ENCODE peak calls at places on chromosomes 12 and 14, in seven cellular contexts. N is PC-3, Y is IMR-90, U is SK-N-SH, L is GM23338, X is GM23248, I is mesenchymal stem cell. R is an unnamed sample. For H3K4me1 and H3K36me3, the result is how much of the 10 kb centered on the place peaks cover.

GRCh38 chr12:79655036-79655435 is 35.7 kb downstream of the PAWR start:
- DNase-seq in I (no peak), N (no peak), Y (no peak), X (no peak), U (no peak), L (peak), R (no peak)

GRCh38 chr12:127260959-127261358 is 1006.0 kb upstream of the TMEM132C start:
- DNase-seq in I (no peak), N (no peak), X (peak), U (no peak), L (no peak), Y (peak), R (peak)

GRCh38 chr14:55580401-55581010 is 499 bp downstream of the KTN1 start:
- DNase-seq in N (peak), U (peak), I (peak), L (peak), Y (no peak), X (peak), R (no peak)

GRCh38 chr14:44287858-44288257 is 219.2 kb downstream of the FSCB start:
- DNase-seq in Y (no peak), X (no peak), I (no peak), U (no peak), L (no peak), N (no peak), R (no peak)

GRCh38 chr12:25313591-25313990 is 62.9 kb upstream of the KRAS start:
- DNase-seq in L (no peak), X (peak), Y (peak), U (no peak), N (peak), I (peak), R (peak)

GRCh38 chr12:97169922-97170321 is 262.9 kb downstream of the NEDD1 start:
- DNase-seq in Y (no peak), L (no peak), X (no peak), N (no peak), I (no peak), U (peak), R (no peak)

GRCh38 chr12:13362260-13362841 is 165.8 kb downstream of the EMP1 start:
- DNase-seq in L (peak), U (peak), Y (peak), I (peak), X (peak), N (peak), R (peak)

GRCh38 chr12:78820946-78821345 is 43.6 kb upstream of the SYT1 start:
- DNase-seq in L (no peak), I (no peak), U (no peak), Y (no peak), N (no peak), X (no peak), R (no peak)

GRCh38 chr12:53967451-53968059 is 5.4 kb upstream of the HOXC11 start:
- DNase-seq in N (no peak), L (no peak), I (no peak), X (no peak), Y (no peak), U (no peak), R (no peak)

GRCh38 chr12:95763809-95764253 is 26.7 kb downstream of the NTN4 start:
- DNase-seq in Y (peak), N (peak), X (peak), U (no peak), I (peak), L (no peak), R (peak)

GRCh38 chr12:111596985-111597730 is 2.0 kb downstream of the ATXN2 start:
- DNase-seq in U (peak), I (peak), N (peak), X (peak), Y (peak), L (peak), R (peak)

GRCh38 chr12:74791365-74791764 is 253.7 kb downstream of the ATXN7L3B start:
- DNase-seq in U (no peak), Y (no peak), X (no peak), L (peak), N (no peak), I (no peak), R (peak)

GRCh38 chr14:43894534-43894933 is 612.5 kb downstream of the FSCB start:
- DNase-seq in Y (peak), U (peak), L (peak), I (peak), N (peak), X (peak), R (peak)

GRCh38 chr12:4707306-4707705 is 12.9 kb upstream of the GALNT8 start:
- DNase-seq in X (no peak), I (no peak), N (no peak), Y (no peak), U (no peak), L (no peak), R (no peak)

GRCh38 chr14:80491131-80491530 is 279.8 kb upstream of the DIO2 start:
- DNase-seq in Y (peak), U (no peak), X (peak), I (peak), L (peak), N (no peak), R (peak)

GRCh38 chr12:53674977-53675700 is 744 bp downstream of the ATP5MC2 start:
- DNase-seq in U (no peak), I (no peak), N (peak), Y (no peak), L (no peak), X (peak), R (no peak)

GRCh38 chr12:49461221-49461620 is 77.6 kb upstream of the KCNH3 start:
- DNase-seq in U (no peak), Y (no peak), L (no peak), X (no peak), I (no peak), N (no peak), R (no peak)

GRCh38 chr12:49019435-49020317 is 1.1 kb upstream of the PRKAG1 start:
- DNase-seq in N (peak), X (peak), Y (peak), U (peak), I (peak), L (peak), R (peak)

GRCh38 chr14:69395929-69396328 is 2.2 kb downstream of the ERH start:
- DNase-seq in I (no peak), Y (no peak), L (no peak), N (no peak), X (peak), U (no peak), R (peak)
- H3K4me1 ChIP-seq in I (under half), Y (under half), L (under half), N (under half), X (under half), U (under half), R (under half)

GRCh38 chr14:20477211-20477876 is 8.1 kb downstream of the PNP start:
- DNase-seq in N (no peak), X (peak), L (no peak), U (peak), I (peak), Y (peak), R (peak)
- H3K36me3 ChIP-seq in N (half or more), X (under half), L (under half), U (under half), I (under half), Y (under half), R (under half)

GRCh38 chr12:9911708-9912107 is 20.5 kb downstream of the CLEC2A start:
- DNase-seq in N (no peak), U (no peak), Y (no peak), L (no peak), I (no peak), X (no peak), R (no peak)
- H2AFZ ChIP-seq in N (no peak), U (no peak), Y (no peak), L (no peak), I (no peak), X (no peak), R (no peak)

DNA sequence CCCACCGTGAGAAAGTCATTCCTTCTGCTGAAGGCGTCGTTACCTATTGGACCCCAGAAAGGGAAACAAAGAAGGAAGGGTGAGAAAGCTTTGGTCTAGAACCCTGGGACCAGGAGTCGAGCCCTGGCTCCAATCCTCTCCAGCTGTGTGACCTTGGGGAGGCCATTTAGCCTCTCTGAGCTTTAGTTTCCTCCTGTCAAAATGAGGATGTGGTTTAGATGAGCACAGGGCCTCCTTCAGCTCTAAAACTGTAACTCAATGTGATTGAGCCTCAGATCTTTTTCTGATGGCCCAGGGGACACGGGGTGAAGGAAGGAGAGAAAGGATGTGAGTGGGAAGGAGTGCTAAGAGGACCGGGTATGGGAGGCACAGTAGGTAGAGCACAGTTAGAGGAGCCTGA is 7.7 kb downstream of the JDP2 start:
- DNase-seq in L (no peak), I (no peak), X (no peak), Y (no peak), U (no peak), N (no peak), R (no peak)
- H3K4me1 ChIP-seq in L (under half), I (under half), X (under half), Y (under half), U (under half), N (under half), R (under half)

GRCh38 chr14:101248840-101249675 is 312.2 kb upstream of the DIO3 start:
- DNase-seq in L (no peak), X (no peak), N (no peak), U (peak), I (no peak), Y (no peak), R (no peak)
- H3K36me3 ChIP-seq in L (under half), X (under half), N (under half), U (under half), I (under half), Y (under half), R (under half)

GRCh38 chr14:58768977-58769376 is 131.2 kb downstream of the DACT1 start:
- DNase-seq in Y (no peak), N (no peak), X (no peak), I (no peak), U (no peak), L (peak), R (no peak)

GRCh38 chr14:58769766-58770165 is 132.0 kb downstream of the DACT1 start:
- DNase-seq in I (no peak), Y (no peak), X (no peak), U (no peak), L (no peak), N (no peak), R (no peak)

GRCh38 chr14:58763210-58763609 is 125.4 kb downstream of the DACT1 start:
- DNase-seq in L (no peak), I (peak), U (no peak), Y (no peak), X (no peak), N (no peak), R (no peak)

GRCh38 chr14:58765375-58765774 is 127.6 kb downstream of the DACT1 start:
- DNase-seq in N (no peak), L (no peak), X (no peak), I (peak), Y (no peak), U (no peak), R (no peak)

DNA sequence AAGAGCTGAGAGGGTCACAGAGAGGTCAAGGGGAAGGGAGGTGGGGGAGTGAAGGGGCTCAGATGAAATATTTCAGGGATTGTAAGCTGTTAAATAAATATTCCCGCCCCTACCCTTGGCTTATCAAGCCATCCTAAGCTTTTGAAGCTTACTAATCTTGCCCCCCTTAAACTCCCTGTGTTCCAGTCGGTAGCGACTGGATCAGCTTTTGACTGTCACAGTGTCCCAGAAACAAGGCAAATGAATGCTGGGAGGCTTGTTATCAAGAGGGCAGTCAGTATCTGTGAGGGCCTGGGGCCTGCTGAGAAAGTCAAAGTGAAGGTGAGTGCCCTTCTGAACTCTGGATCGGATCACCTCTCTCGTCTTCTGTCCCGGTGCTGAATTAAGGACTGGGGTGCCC is 128.1 kb downstream of the DACT1 start:
- DNase-seq in X (no peak), N (no peak), U (no peak), Y (no peak), L (no peak), I (no peak), R (no peak)
- H2AFZ ChIP-seq in X (no peak), N (no peak), U (no peak), Y (no peak), L (no peak), I (no peak), R (no peak)

GRCh38 chr12:119262388-119262787 is 72.1 kb upstream of the CCDC60 start:
- DNase-seq in U (no peak), X (no peak), N (no peak), Y (no peak), L (no peak), I (no peak), R (no peak)
- H3K4me1 ChIP-seq in U (under half), X (under half), N (under half), Y (under half), L (under half), I (under half), R (under half)

DNA sequence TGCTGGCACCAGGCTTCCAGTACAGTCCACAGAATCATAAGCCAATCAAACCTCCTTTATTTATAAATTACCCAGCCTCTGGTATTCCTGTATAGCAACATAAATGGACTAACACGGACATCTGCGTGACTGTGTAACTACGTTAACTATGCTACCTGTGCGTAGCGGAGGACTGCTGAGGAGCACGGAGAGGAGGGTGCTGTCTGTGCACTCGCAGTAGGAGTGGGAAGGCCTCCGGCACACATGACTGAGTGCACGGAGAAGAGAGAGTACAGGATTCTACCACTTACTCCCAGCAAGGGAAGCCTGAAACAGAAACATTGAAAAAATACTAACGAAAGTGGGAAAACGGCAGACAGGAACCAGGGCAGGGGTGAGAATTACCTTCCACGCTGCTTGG is 22.9 kb downstream of the RAD52 start:
- DNase-seq in N (no peak), L (no peak), X (no peak), I (no peak), Y (no peak), U (no peak), R (no peak)
- H3K36me3 ChIP-seq in N (under half), L (under half), X (under half), I (under half), Y (under half), U (under half), R (under half)

DNA sequence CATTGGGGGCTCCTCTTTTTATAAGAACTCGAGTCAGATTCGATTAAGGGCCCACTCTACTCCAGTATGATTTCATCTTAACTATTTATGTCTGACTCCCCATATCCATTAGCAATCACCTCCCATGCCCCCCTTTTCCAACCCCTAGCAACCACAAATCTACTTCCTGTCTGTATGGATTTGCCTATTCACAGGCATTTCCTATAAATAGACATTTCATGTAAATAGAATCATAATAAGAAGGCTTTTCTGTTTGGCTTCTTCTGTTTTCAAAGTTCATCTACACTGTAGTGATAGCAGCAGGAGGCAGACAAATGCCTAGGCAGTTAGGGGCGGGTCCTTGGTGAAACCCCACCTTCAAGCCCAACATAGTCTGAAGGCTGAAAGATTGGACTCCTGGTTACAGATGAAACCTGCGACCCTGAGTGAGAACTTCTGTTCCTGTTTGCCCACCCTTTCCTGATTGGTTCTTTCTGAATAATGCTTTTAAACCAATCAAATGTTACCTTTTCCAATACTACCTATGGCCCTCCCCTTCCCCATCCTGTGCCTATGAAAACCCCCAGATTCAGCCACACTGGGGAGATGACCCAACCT is 62.1 kb upstream of the HECTD1 start:
- DNase-seq in Y (peak), X (peak), N (no peak), I (peak), L (no peak), U (no peak), R (no peak)
- H2AFZ ChIP-seq in Y (peak), X (no peak), N (no peak), I (no peak), L (no peak), U (no peak), R (peak)